ENCODE peak calls at places on chromosomes 12 and 14, in seven cellular contexts. G is HCEC 1CT, E is HEK293T, B is stomach, U is NT2/D1, R is HFF-Myc, V is ecto neural progenitor cell. F is an unnamed sample.

GRCh38 chr12:64187794-64188193 is 34.3 kb downstream of the KICS2 start:
- DNase-seq in G (peak; percentile 13), E (no peak), B (no peak), U (no peak), R (no peak), V (no peak), F (no peak)

GRCh38 chr14:81172881-81173280 is 47.9 kb downstream of the GTF2A1 start:
- DNase-seq in G (no peak), E (no peak), B (no peak), U (no peak), R (no peak), V (no peak), F (no peak)

GRCh38 chr12:22447223-22447622 is 97.1 kb downstream of the C2CD5 start:
- DNase-seq in G (no peak), E (no peak), B (no peak), U (no peak), R (peak; percentile 21), V (no peak), F (no peak)

GRCh38 chr14:55103005-55103640 is 25.9 kb upstream of the LGALS3 start:
- DNase-seq in G (peak; percentile 98), E (no peak), B (peak; percentile 84), U (peak; percentile 39), R (peak; percentile 97), V (peak; percentile 72), F (peak; percentile 95)

GRCh38 chr12:20917269-20917668 is 106.8 kb downstream of the SLCO1B3 start:
- DNase-seq in G (no peak), E (no peak), B (no peak), U (no peak), R (no peak), V (no peak), F (no peak)

GRCh38 chr14:73236752-73237218 is 521 bp upstream of the PAPLN start:
- DNase-seq in G (no peak), E (no peak), B (no peak), U (no peak), R (no peak), V (no peak), F (no peak)

GRCh38 chr12:68912916-68913315 is 20.1 kb downstream of the CPM start:
- DNase-seq in G (no peak), E (no peak), B (no peak), U (no peak), R (no peak), V (no peak), F (no peak)

GRCh38 chr12:71214511-71215285 is 56.9 kb upstream of the TSPAN8 start:
- DNase-seq in G (no peak), E (no peak), B (no peak), U (peak; percentile 70), R (no peak), V (no peak), F (no peak)

GRCh38 chr14:64410084-64410774 is 22.1 kb downstream of the MTHFD1 start:
- DNase-seq in G (peak; percentile 53), E (no peak), B (no peak), U (peak; percentile 23), R (no peak), V (peak; percentile 55), F (no peak)

GRCh38 chr12:125351788-125352187 is 286.6 kb downstream of the AACS start:
- DNase-seq in G (no peak), E (no peak), B (no peak), U (no peak), R (no peak), V (no peak), F (no peak)

GRCh38 chr14:71423481-71423880 is 508.7 kb upstream of the RGS6 start:
- DNase-seq in G (no peak), E (no peak), B (no peak), U (no peak), R (no peak), V (no peak), F (no peak)

GRCh38 chr14:77241955-77242354 is 29.1 kb downstream of the NGB start:
- DNase-seq in G (no peak), E (no peak), B (no peak), U (no peak), R (no peak), V (no peak), F (no peak)

GRCh38 chr14:72776701-72777255 is 117.1 kb downstream of the DPF3 start:
- DNase-seq in G (no peak), E (no peak), B (no peak), U (no peak), R (no peak), V (no peak), F (peak; percentile 79)

GRCh38 chr12:49706351-49707126 is 666 bp downstream of the FMNL3 start:
- DNase-seq in G (peak; percentile 28), E (peak; percentile 39), B (peak; percentile 26), U (no peak), R (no peak), V (peak; percentile 84), F (no peak)

GRCh38 chr12:111570090-111570961 is 28.8 kb downstream of the ATXN2 start:
- DNase-seq in G (peak; percentile 82), E (no peak), B (no peak), U (no peak), R (peak; percentile 58), V (no peak), F (no peak)

GRCh38 chr12:122474324-122474716 is 26.4 kb downstream of the ZCCHC8 start:
- DNase-seq in G (no peak), E (no peak), B (no peak), U (no peak), R (no peak), V (no peak), F (no peak)

GRCh38 chr12:13087766-13088165 is 15.7 kb downstream of the GSG1 start:
- DNase-seq in G (no peak), E (no peak), B (no peak), U (peak; percentile 56), R (no peak), V (no peak), F (peak; percentile 70)

GRCh38 chr12:69898236-69898635 is 73.2 kb downstream of the MYRFL start:
- DNase-seq in G (peak; percentile 49), E (no peak), B (no peak), U (no peak), R (no peak), V (no peak), F (no peak)

GRCh38 chr12:55974308-55974724 is 438 bp downstream of the RAB5B start:
- DNase-seq in G (peak; percentile 29), E (peak; percentile 65), B (peak; percentile 54), U (peak; percentile 38), R (no peak), V (no peak), F (no peak)

GRCh38 chr12:131357920-131358319 is 353.0 kb upstream of the SFSWAP start:
- DNase-seq in G (no peak), E (no peak), B (no peak), U (no peak), R (no peak), V (no peak), F (no peak)

GRCh38 chr12:118102070-118102469 is 1.7 kb downstream of the VSIG10 start:
- DNase-seq in G (no peak), E (no peak), B (no peak), U (no peak), R (no peak), V (no peak), F (no peak)

GRCh38 chr14:21302013-21302857 is 22.4 kb downstream of the RPGRIP1 start:
- DNase-seq in G (no peak), E (no peak), B (no peak), U (no peak), R (no peak), V (no peak), F (no peak)

GRCh38 chr14:105197274-105197673 is 16.2 kb upstream of the NUDT14 start:
- DNase-seq in G (peak; percentile 20), E (no peak), B (no peak), U (no peak), R (peak; percentile 27), V (peak; percentile 65), F (no peak)

GRCh38 chr14:61632401-61633195 is 62.7 kb upstream of the HIF1A start:
- DNase-seq in G (no peak), E (no peak), B (no peak), U (no peak), R (no peak), V (no peak), F (no peak)

GRCh38 chr12:49983892-49984291 is 11.1 kb downstream of the AQP6 start:
- DNase-seq in G (peak; percentile 91), E (no peak), B (no peak), U (no peak), R (peak; percentile 82), V (peak; percentile 85), F (no peak)

GRCh38 chr14:85533821-85534271 is 3.9 kb downstream of the FLRT2 start:
- DNase-seq in G (peak; percentile 39), E (no peak), B (no peak), U (no peak), R (no peak), V (peak; percentile 66), F (no peak)

GRCh38 chr14:64762044-64763034 is 58.1 kb downstream of the PLEKHG3 start:
- DNase-seq in G (peak; percentile 67), E (peak; percentile 69), B (peak; percentile 93), U (no peak), R (peak; percentile 77), V (no peak), F (no peak)

GRCh38 chr14:105067140-105067968 is 2.1 kb upstream of the GPR132 start:
- DNase-seq in G (peak; percentile 46), E (no peak), B (no peak), U (no peak), R (no peak), V (peak; percentile 38), F (no peak)

GRCh38 chr12:109111775-109112491 is 4.5 kb upstream of the ACACB start:
- DNase-seq in G (peak; percentile 50), E (peak; percentile 55), B (peak; percentile 76), U (no peak), R (no peak), V (no peak), F (no peak)

GRCh38 chr14:21382886-21383847 is 652 bp downstream of the SUPT16H start:
- DNase-seq in G (peak; percentile 43), E (peak; percentile 49), B (peak; percentile 30), U (no peak), R (peak; percentile 15), V (no peak), F (no peak)

GRCh38 chr12:95633671-95634465 is 82.6 kb upstream of the USP44 start:
- DNase-seq in G (peak; percentile 63), E (no peak), B (no peak), U (no peak), R (no peak), V (no peak), F (no peak)

GRCh38 chr12:127480775-127481314 is 786.1 kb upstream of the TMEM132C start:
- DNase-seq in G (no peak), E (no peak), B (no peak), U (no peak), R (no peak), V (no peak), F (no peak)

GRCh38 chr12:67919406-67919805 is 69.8 kb upstream of the IFNG-AS1 start:
- DNase-seq in G (peak; percentile 62), E (no peak), B (no peak), U (no peak), R (no peak), V (no peak), F (no peak)

GRCh38 chr14:93085916-93086315 is 29.8 kb downstream of the ITPK1 start:
- DNase-seq in G (no peak), E (no peak), B (no peak), U (peak; percentile 52), R (no peak), V (peak; percentile 69), F (no peak)

GRCh38 chr12:65756956-65757511 is 67.2 kb upstream of the HMGA2 start:
- DNase-seq in G (no peak), E (no peak), B (no peak), U (no peak), R (no peak), V (no peak), F (no peak)